ENCODE peak calls at places on chromosomes 5 and 9, in ten cellular contexts. V, Q, O, B, C, J, E, X, G and P are unnamed samples. For H3K9me3, the result is how much of the 10 kb centered on the place peaks cover.

GRCh38 chr9:130902204-130903185 is 5.9 kb upstream of the QRFP start:
- DNase-seq in C (no peak), Q (no peak), V (no peak), G (no peak), J (no peak), E (no peak), X (no peak), O (no peak), B (no peak), P (no peak)

GRCh38 chr5:58847041-58847440 is 264.2 kb downstream of the RAB3C start:
- DNase-seq in O (no peak), X (no peak), J (no peak), B (no peak), E (no peak), Q (no peak), C (no peak), V (no peak), G (no peak), P (no peak)

GRCh38 chr9:1008256-1008655 is 31.8 kb downstream of the DMRT3 start:
- DNase-seq in J (no peak), X (no peak), Q (no peak), V (no peak), O (no peak), B (peak), G (no peak), E (no peak), C (no peak), P (no peak)

GRCh38 chr5:16773990-16774389 is 157.2 kb upstream of the RETREG1 start:
- DNase-seq in Q (no peak), G (no peak), C (peak), X (no peak), B (peak), E (no peak), O (no peak), V (no peak), J (no peak), P (no peak)

GRCh38 chr9:131167146-131167692 is 41.8 kb downstream of the NUP214 start:
- DNase-seq in J (no peak), V (no peak), X (no peak), B (no peak), O (no peak), G (no peak), Q (no peak), E (no peak), C (no peak), P (no peak)

GRCh38 chr5:179696605-179697004 is 2.2 kb upstream of the CANX start:
- DNase-seq in C (no peak), J (no peak), G (no peak), E (no peak), B (no peak), O (no peak), X (no peak), Q (no peak), V (no peak), P (no peak)

GRCh38 chr5:20041326-20041977 is 53.5 kb upstream of the CDH18 start:
- DNase-seq in G (no peak), X (no peak), E (no peak), J (no peak), Q (no peak), C (no peak), B (no peak), V (no peak), O (peak), P (no peak)

GRCh38 chr5:5751987-5752386 is 329.5 kb downstream of the ICE1 start:
- DNase-seq in Q (no peak), G (no peak), J (no peak), X (no peak), V (no peak), C (no peak), B (no peak), E (no peak), O (no peak), P (no peak)

GRCh38 chr5:84306617-84307016 is 78.1 kb downstream of the EDIL3 start:
- DNase-seq in G (no peak), X (no peak), C (no peak), B (peak), E (no peak), J (no peak), O (peak), Q (no peak), V (no peak), P (no peak)

GRCh38 chr5:77168187-77168883 is 42.1 kb upstream of the PDE8B start:
- DNase-seq in G (peak), V (no peak), B (peak), X (peak), J (peak), O (peak), E (no peak), C (no peak), Q (peak), P (no peak)

GRCh38 chr9:69379250-69379982 is 54.4 kb downstream of the ENTREP1 start:
- DNase-seq in B (peak), C (no peak), V (no peak), Q (no peak), G (no peak), J (peak), X (no peak), O (peak), E (no peak), P (no peak)

GRCh38 chr9:136835932-136836901 is 6.1 kb upstream of the AJM1 start:
- DNase-seq in X (no peak), C (no peak), E (no peak), O (no peak), B (no peak), Q (no peak), V (no peak), J (no peak), G (peak), P (no peak)

GRCh38 chr9:15873573-15874177 is 320.8 kb downstream of the CCDC171 start:
- DNase-seq in J (no peak), O (peak), E (no peak), X (no peak), V (no peak), B (peak), G (no peak), C (peak), Q (peak), P (no peak)

GRCh38 chr5:2038337-2039179 is 155.8 kb upstream of the IRX4 start:
- DNase-seq in O (peak), E (peak), V (peak), X (no peak), B (peak), G (peak), Q (peak), J (peak), C (peak), P (peak)

GRCh38 chr9:123946257-123946855 is 16.4 kb upstream of the DENND1A start:
- DNase-seq in X (no peak), Q (no peak), O (no peak), V (no peak), G (no peak), C (no peak), E (no peak), J (no peak), B (no peak), P (no peak)

GRCh38 chr5:86971034-86971511 is 296.6 kb upstream of the RASA1 start:
- DNase-seq in O (peak), B (peak), Q (no peak), V (no peak), E (no peak), G (no peak), C (no peak), X (no peak), J (no peak), P (no peak)

GRCh38 chr9:131813116-131813515 is 73.2 kb upstream of the RAPGEF1 start:
- DNase-seq in X (no peak), V (no peak), E (no peak), Q (no peak), O (peak), J (no peak), G (no peak), C (no peak), B (peak), P (no peak)

GRCh38 chr9:97860451-97861147 is 7.6 kb downstream of the FOXE1 start:
- DNase-seq in C (no peak), O (no peak), J (no peak), Q (no peak), X (no peak), B (no peak), V (no peak), E (no peak), G (no peak), P (no peak)

GRCh38 chr5:28561522-28561921 is 1523.1 kb upstream of the CDH9 start:
- DNase-seq in C (no peak), G (no peak), O (no peak), J (no peak), V (no peak), E (no peak), Q (no peak), B (no peak), X (no peak), P (no peak)

GRCh38 chr5:9789818-9790217 is 159.7 kb upstream of the TAS2R1 start:
- DNase-seq in G (no peak), B (no peak), X (no peak), E (no peak), C (no peak), J (no peak), O (no peak), Q (no peak), V (no peak), P (no peak)

GRCh38 chr5:36301858-36302603 is at the start of gene RANBP3L:
- DNase-seq in B (peak), G (peak), E (no peak), O (peak), V (no peak), X (no peak), Q (no peak), C (peak), J (no peak), P (no peak)

GRCh38 chr5:87015908-87016307 is 251.8 kb upstream of the RASA1 start:
- DNase-seq in X (no peak), C (no peak), Q (no peak), O (peak), G (no peak), E (no peak), J (no peak), B (no peak), V (no peak), P (no peak)

GRCh38 chr9:111952559-111952958 is 55.9 kb downstream of the UGCG start:
- DNase-seq in Q (no peak), E (no peak), G (no peak), J (no peak), C (no peak), O (peak), V (no peak), B (peak), X (no peak), P (no peak)

GRCh38 chr5:84343171-84343570 is 41.5 kb downstream of the EDIL3 start:
- DNase-seq in J (no peak), Q (no peak), V (no peak), E (no peak), X (no peak), G (no peak), O (no peak), C (no peak), B (no peak), P (no peak)

GRCh38 chr9:11356101-11356500 is 743.3 kb upstream of the PTPRD start:
- DNase-seq in C (no peak), Q (no peak), E (no peak), O (peak), G (no peak), X (no peak), B (no peak), J (no peak), V (no peak), P (no peak)

GRCh38 chr5:18744441-18744840 is 1110.2 kb downstream of the TAF11L14 start:
- DNase-seq in E (no peak), O (no peak), G (no peak), X (no peak), C (no peak), B (no peak), V (no peak), Q (no peak), J (no peak), P (no peak)

GRCh38 chr9:112620353-112620752 is 97.6 kb downstream of the INIP start:
- DNase-seq in E (no peak), J (no peak), V (no peak), B (no peak), C (no peak), Q (no peak), O (no peak), G (no peak), X (no peak), P (no peak)

GRCh38 chr9:113274474-113275146 is 762 bp downstream of the CDC26 start:
- DNase-seq in Q (peak), B (peak), O (peak), G (no peak), J (no peak), E (no peak), X (no peak), V (no peak), C (peak), P (no peak)

GRCh38 chr9:70054546-70054945 is 10.9 kb downstream of the MAMDC2 start:
- DNase-seq in B (no peak), O (no peak), X (no peak), V (no peak), J (no peak), Q (no peak), E (no peak), C (no peak), G (no peak), P (no peak)

GRCh38 chr5:2906302-2907090 is 155.0 kb upstream of the IRX2 start:
- DNase-seq in J (no peak), G (peak), V (peak), Q (no peak), B (no peak), O (no peak), X (no peak), E (no peak), C (no peak), P (no peak)

GRCh38 chr5:37767251-37767650 is 72.6 kb downstream of the GDNF start:
- DNase-seq in V (no peak), O (no peak), B (no peak), Q (no peak), E (no peak), G (no peak), X (no peak), J (no peak), C (no peak), P (no peak)

GRCh38 chr9:10339152-10339551 is 273.6 kb downstream of the PTPRD start:
- DNase-seq in C (no peak), E (no peak), G (no peak), Q (no peak), X (no peak), O (no peak), J (no peak), V (no peak), B (no peak), P (no peak)

GRCh38 chr5:138972836-138973235 is 97.7 kb upstream of the LRRTM2 start:
- DNase-seq in J (no peak), V (no peak), C (peak), B (no peak), G (no peak), E (no peak), Q (no peak), X (no peak), O (no peak), P (no peak)

GRCh38 chr5:31811210-31811609 is 172.3 kb downstream of the PDZD2 start:
- DNase-seq in C (no peak), O (peak), B (peak), E (no peak), X (no peak), V (no peak), J (no peak), Q (peak), G (no peak), P (no peak)

GRCh38 chr9:105406369-105406768 is 41.5 kb upstream of the FSD1L start:
- DNase-seq in G (no peak), Q (no peak), E (no peak), J (no peak), O (no peak), V (no peak), C (no peak), X (no peak), B (no peak), P (no peak)

GRCh38 chr9:98372077-98372812 is 116.8 kb upstream of the TBC1D2 start:
- DNase-seq in C (no peak), X (peak), V (no peak), G (no peak), Q (no peak), J (no peak), E (no peak), O (no peak), B (no peak), P (no peak)

GRCh38 chr9:135601988-135602387 is 37.4 kb downstream of the GLT6D1 start:
- DNase-seq in V (no peak), B (no peak), C (peak), Q (no peak), G (no peak), X (no peak), O (no peak), J (no peak), E (no peak), P (no peak)

DNA sequence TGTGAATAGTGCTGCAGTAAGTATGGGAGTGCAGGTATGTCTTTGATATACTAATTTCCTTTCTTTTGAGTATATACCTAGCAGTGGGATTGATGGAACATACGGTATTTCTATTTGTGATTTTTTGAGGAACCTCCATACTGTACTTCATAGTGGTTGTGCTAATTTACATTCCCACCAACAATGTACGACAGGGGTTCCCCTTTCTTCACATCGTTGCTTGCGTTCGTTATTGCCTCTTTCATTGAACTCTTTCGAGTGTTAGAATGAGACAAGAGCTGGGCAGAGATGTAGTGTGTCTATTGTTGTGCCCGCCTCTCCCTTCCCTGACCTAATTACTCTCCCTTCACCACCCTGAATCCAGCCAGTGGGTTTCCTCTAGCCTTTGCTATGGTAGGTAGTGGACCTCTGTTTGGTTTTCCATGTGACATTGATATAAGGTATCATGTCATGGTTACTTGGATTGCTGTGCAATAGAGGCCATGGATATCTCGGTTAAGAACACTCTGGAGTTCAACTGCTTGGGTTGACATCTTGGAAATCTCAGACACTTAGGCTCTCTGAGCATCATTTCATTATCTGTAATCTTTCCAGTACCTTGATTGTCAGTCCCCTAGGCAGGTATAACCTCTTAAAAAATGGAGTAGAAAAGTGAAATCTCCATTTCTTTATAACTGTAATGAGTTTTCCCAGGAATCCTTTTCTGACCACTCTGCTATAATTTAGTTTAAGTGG is 19.5 kb downstream of the AOPEP start:
- DNase-seq in X (no peak), G (no peak), C (no peak), J (no peak), V (no peak), E (no peak), Q (no peak), O (no peak), B (no peak), P (no peak)
- H3K9me3 ChIP-seq in X (under half), G (under half), C (under half), J (under half), V (under half), E (under half), Q (under half), O (under half), B (under half), P (under half)

DNA sequence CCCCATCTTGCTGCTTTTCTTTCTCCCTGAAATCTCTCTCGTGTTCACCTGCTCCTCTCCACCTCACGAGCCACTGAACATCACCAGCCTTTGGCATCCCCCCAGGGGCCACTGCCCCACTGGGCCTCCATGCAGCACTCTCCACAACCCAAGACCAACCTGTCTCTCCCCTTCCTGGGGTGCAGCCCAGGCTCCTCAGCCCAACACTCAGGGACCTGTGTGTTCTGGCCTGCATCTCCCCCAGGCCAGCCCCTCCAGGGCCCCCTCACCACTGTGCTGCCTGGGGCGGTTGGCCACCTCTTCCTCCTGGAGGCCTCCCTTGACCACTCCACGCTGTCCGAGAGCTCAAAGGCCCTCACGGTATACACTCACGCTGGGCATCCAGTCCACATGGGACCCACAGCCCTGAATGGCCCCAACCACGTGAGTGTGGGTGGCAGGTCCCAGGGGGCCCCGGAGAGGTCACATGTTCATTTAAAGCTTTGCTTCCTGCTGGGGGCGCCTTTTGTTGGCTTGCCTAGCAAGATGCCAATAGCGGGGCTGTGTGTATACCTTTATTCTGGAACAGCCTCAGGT is 453 bp upstream of the DOK3 start:
- DNase-seq in O (no peak), V (no peak), Q (no peak), X (no peak), C (no peak), G (no peak), E (no peak), J (no peak), B (no peak), P (no peak)
- TF ChIP-seq CTCF in O (no peak), V (no peak), Q (no peak), X (no peak), C (no peak), G (no peak), E (no peak), J (no peak), B (no peak), P (no peak)

DNA sequence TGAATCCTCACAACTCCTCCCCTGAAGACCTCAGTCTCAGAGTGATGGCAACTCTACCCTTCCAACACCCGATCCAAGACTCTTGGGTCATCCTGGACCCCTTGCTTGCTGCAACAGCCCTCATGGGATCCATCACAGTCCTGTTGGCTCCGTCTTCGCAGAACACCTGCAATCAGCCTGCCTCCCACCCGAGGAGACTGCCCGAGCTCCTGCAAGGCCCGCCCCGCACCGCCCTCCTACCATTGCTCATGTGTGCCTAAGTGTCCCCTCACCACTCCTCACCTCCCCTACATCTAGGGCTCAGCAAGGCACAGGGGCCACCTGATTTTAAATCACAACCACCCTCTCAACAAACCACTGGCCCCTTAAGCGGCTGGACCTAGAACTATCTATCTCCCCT is 5.3 kb downstream of the SEMA4D start:
- DNase-seq in Q (no peak), C (no peak), O (no peak), V (no peak), B (no peak), X (no peak), J (no peak), E (no peak), G (no peak), P (no peak)
- H3K27ac ChIP-seq in Q (no peak), C (no peak), O (no peak), V (no peak), B (no peak), X (no peak), J (no peak), E (peak), G (no peak), P (no peak)

GRCh38 chr5:130471-131175 is 38.7 kb downstream of the PLEKHG4B start:
- DNase-seq in C (no peak), E (no peak), X (no peak), G (no peak), J (no peak), O (no peak), B (peak), Q (no peak), V (no peak), P (no peak)

GRCh38 chr5:129820-130219 is 37.9 kb downstream of the PLEKHG4B start:
- DNase-seq in C (no peak), E (no peak), Q (no peak), O (no peak), G (no peak), X (no peak), B (peak), J (no peak), V (no peak), P (no peak)

GRCh38 chr5:126806-127205 is 34.8 kb downstream of the PLEKHG4B start:
- DNase-seq in G (no peak), J (no peak), C (no peak), Q (no peak), X (no peak), B (no peak), E (no peak), V (peak), O (no peak), P (no peak)

GRCh38 chr5:128446-128845 is 36.5 kb downstream of the PLEKHG4B start:
- DNase-seq in V (no peak), O (no peak), C (no peak), J (no peak), B (no peak), X (no peak), Q (no peak), E (no peak), G (no peak), P (no peak)

GRCh38 chr5:129148-129547 is 37.2 kb downstream of the PLEKHG4B start:
- DNase-seq in E (no peak), V (no peak), G (no peak), X (no peak), Q (no peak), J (no peak), O (no peak), C (no peak), B (no peak), P (no peak)
- H3K9me3 ChIP-seq in E (under half), V (under half), G (under half), X (under half), Q (under half), J (under half), O (under half), C (under half), B (under half), P (under half)

GRCh38 chr5:151288180-151288579 is 15.4 kb downstream of the SLC36A3 start:
- DNase-seq in X (no peak), J (no peak), G (no peak), Q (no peak), E (no peak), B (no peak), C (no peak), V (no peak), O (peak), P (no peak)
- TF ChIP-seq CTCF in X (no peak), J (no peak), G (no peak), Q (no peak), E (no peak), B (no peak), C (no peak), V (peak), O (peak), P (no peak)